ENCODE peak calls at places on chromosomes 13 and 19, in four cellular contexts. W, Y, J and G are unnamed samples.

GRCh38 chr19:49331616-49332055 is 3.6 kb upstream of the CD37 start:
- DNase-seq in W (peak; percentile 62), Y (peak; percentile 60), J (peak; percentile 60), G (no peak)

GRCh38 chr13:46775385-46776065 is 21.4 kb downstream of the ESD start:
- DNase-seq in W (no peak), Y (no peak), J (no peak), G (no peak)

GRCh38 chr13:34817246-34817645 is 124.8 kb upstream of the NBEA start:
- DNase-seq in W (no peak), Y (no peak), J (no peak), G (no peak)

GRCh38 chr19:34274827-34275625 is 20.7 kb downstream of the GARRE1 start:
- DNase-seq in W (no peak), Y (peak; percentile 94), J (no peak), G (no peak)

GRCh38 chr13:27309967-27310598 is 39.5 kb downstream of the RASL11A start:
- DNase-seq in W (no peak), Y (peak; percentile 7), J (no peak), G (no peak)

GRCh38 chr13:37599509-37599908 is 941 bp upstream of the POSTN start:
- DNase-seq in W (no peak), Y (peak; percentile 58), J (no peak), G (no peak)

GRCh38 chr19:11265785-11266236 is 3.5 kb upstream of the DOCK6 start:
- DNase-seq in W (no peak), Y (no peak), J (peak; percentile 71), G (no peak)

GRCh38 chr13:109748677-109749076 is 37.7 kb downstream of the IRS2 start:
- DNase-seq in W (no peak), Y (no peak), J (no peak), G (no peak)

GRCh38 chr13:21075303-21076264 is 14.2 kb upstream of the LATS2 start:
- DNase-seq in W (peak; percentile 74), Y (no peak), J (no peak), G (no peak)

GRCh38 chr13:109959903-109960302 is 173.5 kb upstream of the IRS2 start:
- DNase-seq in W (no peak), Y (no peak), J (no peak), G (no peak)

GRCh38 chr19:54136086-54136863 is 1.3 kb upstream of the CNOT3 start:
- DNase-seq in W (no peak), Y (peak; percentile 27), J (no peak), G (no peak)

GRCh38 chr13:28408235-28408848 is 86.6 kb downstream of the FLT1 start:
- DNase-seq in W (no peak), Y (peak; percentile 76), J (no peak), G (no peak)

GRCh38 chr19:4093643-4094175 is 27.0 kb upstream of the ZBTB7A start:
- DNase-seq in W (no peak), Y (no peak), J (no peak), G (no peak)

GRCh38 chr19:54108496-54108895 is 5.8 kb downstream of the NDUFA3 start:
- DNase-seq in W (no peak), Y (no peak), J (no peak), G (no peak)

GRCh38 chr19:3369337-3370213 is 3.2 kb downstream of the NFIC start:
- DNase-seq in W (peak; percentile 92), Y (peak; percentile 44), J (no peak), G (no peak)

GRCh38 chr19:15649526-15649925 is 8.8 kb downstream of the CYP4F3 start:
- DNase-seq in W (no peak), Y (no peak), J (no peak), G (no peak)

GRCh38 chr19:42420055-42420544 is 7.1 kb downstream of the LIPE start:
- DNase-seq in W (no peak), Y (peak; percentile 52), J (peak; percentile 100), G (no peak)

GRCh38 chr19:15418112-15418587 is 638 bp downstream of the AKAP8L start:
- DNase-seq in W (no peak), Y (peak; percentile 20), J (peak; percentile 21), G (no peak)

GRCh38 chr19:41297628-41298326 is 12.2 kb upstream of the CCDC97 start:
- DNase-seq in W (no peak), Y (no peak), J (no peak), G (no peak)

GRCh38 chr19:31254611-31255010 is 94.6 kb downstream of the TSHZ3 start:
- DNase-seq in W (no peak), Y (no peak), J (no peak), G (no peak)

GRCh38 chr13:36323951-36324566 is 22.1 kb downstream of the SPART start:
- DNase-seq in W (no peak), Y (peak; percentile 17), J (no peak), G (no peak)

GRCh38 chr13:112247471-112248405 is 128.4 kb upstream of the SPACA7 start:
- DNase-seq in W (no peak), Y (no peak), J (no peak), G (no peak)

GRCh38 chr13:48901786-48902185 is 73.9 kb upstream of the FNDC3A start:
- DNase-seq in W (no peak), Y (no peak), J (no peak), G (no peak)

DNA sequence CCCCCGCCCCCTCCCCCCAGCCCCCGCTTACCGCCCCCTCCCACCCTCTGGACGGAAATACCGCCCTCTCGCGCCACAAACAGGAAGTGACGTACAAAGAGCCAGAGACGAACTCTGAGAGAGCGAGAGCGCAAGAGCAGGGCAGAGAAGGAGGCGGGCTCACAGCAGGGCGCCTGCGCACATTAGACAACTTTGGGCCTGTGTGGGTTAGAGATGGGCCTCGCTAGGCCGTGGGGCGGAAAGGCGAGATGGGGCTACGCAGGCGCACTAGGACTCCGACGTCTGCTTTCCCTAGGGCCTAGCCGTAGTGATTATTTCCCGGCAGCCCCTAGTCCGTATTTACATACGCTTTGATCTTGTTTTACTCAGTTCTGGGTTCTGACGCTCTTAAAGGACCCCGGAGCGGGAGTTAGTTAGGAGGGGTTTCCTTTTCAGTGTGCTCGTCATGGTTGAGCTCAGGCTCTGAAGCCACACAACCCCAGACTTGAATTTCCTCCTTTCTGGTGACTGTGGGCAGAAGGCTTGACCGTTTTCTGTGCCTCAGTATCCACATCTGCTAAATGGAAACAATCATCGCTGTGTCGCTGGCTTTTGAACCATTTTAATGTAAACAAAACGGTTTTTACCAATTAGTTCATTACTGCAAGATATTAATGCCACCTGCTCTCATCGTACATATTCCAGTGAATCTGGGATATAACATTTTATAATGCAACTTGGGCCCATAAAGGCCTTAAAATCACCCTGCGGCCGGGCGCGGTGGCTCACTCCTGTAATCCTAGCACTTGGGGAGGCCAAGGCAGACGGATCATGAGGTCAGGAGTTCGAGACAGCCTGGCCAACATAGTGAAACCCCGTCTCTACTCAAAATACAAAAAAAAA is 449 bp upstream of the AKT2 start:
- DNase-seq in W (peak; percentile 99), Y (peak; percentile 100), J (peak; percentile 100), G (peak; percentile 98)
- TF ChIP-seq CTCF in W (no peak), Y (no peak), J (no peak), G (no peak)

DNA sequence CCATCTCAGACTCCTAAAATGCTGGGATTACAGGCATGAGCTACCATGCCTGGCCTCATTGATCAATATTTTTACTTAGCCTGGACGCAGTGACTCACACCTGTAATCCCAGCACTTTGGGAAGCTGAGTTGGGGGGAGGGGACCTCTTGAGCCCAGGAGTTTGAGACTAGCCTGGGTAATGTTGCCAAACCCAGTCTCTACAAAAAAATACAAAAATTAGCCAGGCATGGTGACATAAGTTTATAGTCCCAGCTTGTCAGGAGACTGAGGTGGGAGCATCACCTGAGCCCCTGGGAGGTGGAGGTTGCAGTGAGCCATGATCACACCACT is 1.9 kb downstream of the SAE1 start:
- DNase-seq in W (no peak), Y (no peak), J (no peak), G (no peak)
- H3K4me3 ChIP-seq in W (no peak overlapping the region), Y (no peak overlapping the region), J (peak overlapping the region; percentile 71), G (peak overlapping the region; percentile 94)

GRCh38 chr19:5892772-5893275 is 10.8 kb downstream of the NDUFA11 start:
- DNase-seq in W (no peak), Y (no peak), J (no peak), G (no peak)
- TF ChIP-seq CTCF in W (no peak), Y (no peak), J (no peak), G (no peak)

GRCh38 chr19:5805465-5806132 is 732 bp downstream of the NRTN start:
- DNase-seq in W (no peak), Y (peak; percentile 36), J (peak; percentile 81), G (no peak)

GRCh38 chr19:5804516-5805464 is at the start of gene NRTN:
- DNase-seq in W (no peak), Y (no peak), J (peak; percentile 44), G (no peak)

GRCh38 chr19:5803752-5804515 is 933 bp upstream of the NRTN start:
- DNase-seq in W (peak; percentile 84), Y (peak; percentile 84), J (peak; percentile 83), G (peak; percentile 70)

GRCh38 chr19:5801796-5802616 is 2.9 kb upstream of the NRTN start:
- DNase-seq in W (no peak), Y (peak; percentile 20), J (no peak), G (peak; percentile 97)

GRCh38 chr19:5803441-5803751 is 1.5 kb upstream of the NRTN start:
- DNase-seq in W (no peak), Y (no peak), J (no peak), G (no peak)
- H3K4me3 ChIP-seq in W (peak overlapping the region; percentile 25), Y (peak overlapping the region; percentile 36), J (peak overlapping the region; percentile 37), G (peak overlapping the region; percentile 11)

GRCh38 chr13:50189450-50189849 is 174.2 kb downstream of the KCNRG start:
- DNase-seq in W (no peak), Y (no peak), J (no peak), G (no peak)
- TF ChIP-seq CTCF in W (no peak), Y (no peak), J (no peak), G (peak; percentile 10)

GRCh38 chr13:50386527-50387123 is 371.4 kb downstream of the KCNRG start:
- DNase-seq in W (no peak), Y (peak; percentile 33), J (no peak), G (no peak)
- H3K4me3 ChIP-seq in W (no peak overlapping the region), Y (no peak overlapping the region), J (no peak overlapping the region), G (no peak overlapping the region)

GRCh38 chr19:55676384-55676783 is 1.4 kb downstream of the EPN1 start:
- DNase-seq in W (no peak), Y (peak; percentile 31), J (no peak), G (no peak)
- TF ChIP-seq CTCF in W (no peak), Y (peak; percentile 22), J (no peak), G (no peak)